ENCODE peak calls at places on chromosomes 6 and 20, in five cellular contexts. Q, R, B, W and P are unnamed samples.

GRCh38 chr20:2748551-2749342 is 51.7 kb downstream of the CPXM1 start:
- DNase-seq in R (peak; percentile 84), W (no peak), Q (no peak), B (no peak), P (no peak)

GRCh38 chr6:21132856-21133610 is 460.5 kb upstream of the SOX4 start:
- DNase-seq in Q (no peak), W (no peak), R (no peak), B (peak; percentile 11), P (no peak)

GRCh38 chr20:46010491-46011405 is 2.0 kb downstream of the MMP9 start:
- DNase-seq in W (peak; percentile 39), R (no peak), B (no peak), Q (no peak), P (peak; percentile 55)

GRCh38 chr6:75893058-75893775 is 144.2 kb downstream of the MYO6 start:
- DNase-seq in B (peak; percentile 90), Q (no peak), R (peak; percentile 87), W (peak; percentile 61), P (no peak)

GRCh38 chr6:166172546-166172945 is 4.9 kb upstream of the TBXT start:
- DNase-seq in Q (no peak), R (no peak), W (no peak), B (no peak), P (no peak)

GRCh38 chr20:56616704-56617103 is 12.4 kb upstream of the TFAP2C start:
- DNase-seq in B (no peak), R (no peak), W (no peak), Q (no peak), P (no peak)

GRCh38 chr6:115717062-115717461 is 343.6 kb downstream of the FRK start:
- DNase-seq in B (no peak), W (no peak), Q (no peak), R (no peak), P (no peak)

GRCh38 chr6:101080597-101080996 is 199.5 kb upstream of the ASCC3 start:
- DNase-seq in W (peak; percentile 96), Q (no peak), R (no peak), B (peak; percentile 66), P (no peak)

GRCh38 chr6:38151580-38152500 is 332.3 kb downstream of the ZFAND3 start:
- DNase-seq in Q (no peak), B (no peak), R (no peak), W (no peak), P (no peak)

GRCh38 chr20:22403860-22404608 is 180.3 kb downstream of the FOXA2 start:
- DNase-seq in W (no peak), B (peak; percentile 16), R (peak; percentile 20), Q (no peak), P (no peak)

GRCh38 chr20:22584922-22585785 is 782 bp upstream of the FOXA2 start:
- DNase-seq in B (no peak), W (peak; percentile 56), Q (no peak), R (peak; percentile 72), P (no peak)

GRCh38 chr6:163346529-163346961 is 68.0 kb upstream of the QKI start:
- DNase-seq in R (no peak), B (no peak), Q (peak; percentile 46), W (no peak), P (no peak)

GRCh38 chr6:147972436-147972835 is 370.2 kb upstream of the SASH1 start:
- DNase-seq in B (no peak), W (no peak), Q (no peak), R (no peak), P (no peak)

GRCh38 chr6:166619912-166620311 is 7.1 kb downstream of the RPS6KA2 start:
- DNase-seq in W (peak; percentile 91), R (no peak), Q (no peak), B (peak; percentile 98), P (no peak)

GRCh38 chr20:23205221-23205620 is 119.1 kb upstream of the CD93 start:
- DNase-seq in B (no peak), R (peak; percentile 50), W (no peak), Q (no peak), P (no peak)

GRCh38 chr20:37518606-37519507 is 2.2 kb upstream of the NNAT start:
- DNase-seq in Q (no peak), B (no peak), R (no peak), W (no peak), P (no peak)

GRCh38 chr6:43250992-43251373 is 7.7 kb downstream of the TTBK1 start:
- DNase-seq in Q (peak; percentile 66), B (no peak), W (peak; percentile 34), R (no peak), P (peak; percentile 49)

GRCh38 chr6:24933868-24934401 is 1.8 kb downstream of the RIPOR2 start:
- DNase-seq in W (peak; percentile 30), Q (peak; percentile 16), R (peak; percentile 96), B (peak; percentile 21), P (peak; percentile 61)
- TF ChIP-seq CTCF in W (peak; percentile 62), Q (peak; percentile 71), R (peak; percentile 99), B (peak; percentile 46), P (peak; percentile 97)

DNA sequence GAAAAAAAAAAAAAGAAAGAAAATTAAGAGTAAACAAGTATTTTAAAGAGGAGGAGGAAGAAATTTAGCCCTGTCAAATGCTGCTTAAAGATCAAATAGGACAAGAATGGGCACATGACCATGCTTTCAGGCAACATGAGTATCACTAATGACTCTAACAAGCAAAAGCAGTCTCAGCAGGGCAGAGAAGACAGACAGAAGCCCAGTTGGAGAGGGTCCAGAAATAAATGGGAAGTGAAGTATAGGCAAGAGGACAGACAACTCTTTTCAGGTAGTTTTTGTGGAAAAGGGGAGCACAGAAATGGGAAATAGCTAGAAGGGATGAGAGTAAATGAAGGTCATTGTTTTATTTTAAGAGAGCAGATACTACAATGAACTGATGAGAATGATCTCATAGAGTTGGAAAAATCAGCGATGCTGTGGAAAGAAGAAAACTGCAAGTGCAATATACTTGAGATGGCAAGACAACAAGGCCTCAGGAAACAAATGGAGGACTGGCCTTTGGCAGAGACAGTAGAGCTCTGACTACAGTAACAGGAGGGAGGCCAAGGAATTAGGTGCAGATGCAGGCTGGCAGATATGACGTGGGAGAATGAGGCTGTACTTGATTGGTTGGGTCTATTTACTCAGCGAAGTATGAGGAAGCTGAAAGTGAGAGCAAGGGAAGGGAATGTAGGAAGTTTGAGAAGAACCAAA is 40.3 kb downstream of the KIF6 start:
- DNase-seq in B (no peak), R (no peak), Q (no peak), W (peak; percentile 41), P (no peak)
- TF ChIP-seq CTCF in B (no peak), R (no peak), Q (no peak), W (no peak), P (no peak)

DNA sequence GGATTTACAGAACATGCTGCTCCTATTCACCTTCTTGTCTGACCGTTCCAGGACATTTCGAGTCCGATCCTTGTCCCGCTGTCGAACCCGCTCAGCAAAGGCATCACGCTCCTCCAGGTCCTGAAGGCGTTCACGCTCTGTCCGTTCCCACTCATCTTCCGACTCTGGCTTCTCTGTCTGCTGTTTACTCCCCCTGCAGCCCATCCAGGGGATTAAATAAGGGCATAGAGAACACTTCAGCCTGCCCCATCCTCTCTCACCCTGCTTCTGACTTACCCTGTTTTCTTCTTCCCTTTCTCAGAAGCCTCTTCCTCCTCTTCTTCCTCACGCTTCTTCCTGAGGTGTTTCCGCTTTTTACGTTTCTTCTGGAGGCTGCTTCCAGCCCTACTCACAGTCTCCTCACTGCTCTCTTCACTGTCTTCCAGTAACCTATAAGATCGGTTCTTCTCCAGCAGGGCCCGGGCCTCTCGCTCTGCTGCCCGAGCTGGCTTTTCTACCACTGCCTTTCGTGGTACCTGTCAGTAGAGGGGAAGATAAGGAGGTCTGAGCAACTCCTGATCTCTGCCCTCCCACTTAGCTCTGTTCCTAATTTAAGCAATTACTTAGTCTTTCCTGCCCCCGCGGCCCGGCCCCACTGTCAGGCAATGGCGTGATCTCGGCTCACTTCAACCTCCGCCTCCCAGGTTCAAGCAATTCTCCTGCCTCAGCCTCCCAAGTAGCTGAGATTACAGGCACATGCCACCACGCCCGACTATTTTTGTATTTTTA is 1.9 kb downstream of the DHX16 start:
- DNase-seq in W (no peak), B (no peak), R (peak; percentile 38), Q (peak; percentile 40), P (no peak)
- TF ChIP-seq CTCF in W (peak; percentile 4), B (peak; percentile 29), R (no peak), Q (peak; percentile 43), P (no peak)

DNA sequence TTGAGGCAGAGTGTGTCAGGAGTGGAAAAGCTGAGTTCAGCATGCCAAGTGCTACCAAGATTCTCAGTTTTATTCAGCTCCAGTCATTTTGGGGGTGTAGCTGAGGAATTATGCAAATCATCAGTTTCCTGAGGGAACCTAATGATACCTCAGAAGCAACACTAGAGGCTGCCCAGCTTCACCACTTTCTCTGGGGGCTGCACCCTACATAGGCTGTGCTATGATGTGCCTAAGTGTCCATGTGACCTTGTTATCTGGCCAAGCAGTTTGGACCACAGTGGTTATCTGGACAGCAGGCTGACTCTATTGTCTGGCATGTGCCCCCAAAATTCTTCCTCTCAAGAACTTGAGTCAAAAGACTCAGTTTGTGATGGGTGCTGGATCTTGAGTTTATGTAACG is 374.6 kb upstream of the SYNCRIP start:
- DNase-seq in R (no peak), W (no peak), Q (no peak), B (no peak), P (no peak)
- TF ChIP-seq CTCF in R (no peak), W (no peak), Q (no peak), B (no peak), P (no peak)